ENCODE peak calls at places on chromosomes 11 and 22, in six cellular contexts. One of them, this sample, is unnamed. For H3K4me1, the result is how much of the 10 kb centered on the place peaks cover.

GRCh38 chr11:69154938-69155301 is 815 bp upstream of the SMIM38 start:
- DNase-seq in CD8-positive, alpha-beta T cell: no peak
- DNase-seq in aorta: no peak
- DNase-seq in fibroblast of lung: no peak
- DNase-seq in PC-3: no peak
- DNase-seq in GM23248: no peak
- DNase-seq in this sample: no peak

GRCh38 chr11:27293500-27294417 is 69.3 kb downstream of the CCDC34 start:
- DNase-seq in CD8-positive, alpha-beta T cell: no peak
- DNase-seq in aorta: no peak
- DNase-seq in fibroblast of lung: peak
- DNase-seq in GM23248: peak
- DNase-seq in PC-3: peak
- DNase-seq in this sample: no peak

GRCh38 chr11:79670846-79671245 is 230.0 kb upstream of the TENM4 start:
- DNase-seq in fibroblast of lung: no peak
- DNase-seq in GM23248: no peak
- DNase-seq in CD8-positive, alpha-beta T cell: no peak
- DNase-seq in PC-3: no peak
- DNase-seq in aorta: no peak
- DNase-seq in this sample: no peak

GRCh38 chr11:116244889-116245288 is 527.9 kb downstream of the BUD13 start:
- DNase-seq in CD8-positive, alpha-beta T cell: no peak
- DNase-seq in aorta: no peak
- DNase-seq in PC-3: no peak
- DNase-seq in GM23248: no peak
- DNase-seq in fibroblast of lung: no peak
- DNase-seq in this sample: no peak

GRCh38 chr11:112513417-112513816 is 252.8 kb upstream of the PLET1 start:
- DNase-seq in PC-3: no peak
- DNase-seq in CD8-positive, alpha-beta T cell: no peak
- DNase-seq in GM23248: no peak
- DNase-seq in fibroblast of lung: no peak
- DNase-seq in aorta: no peak
- DNase-seq in this sample: no peak

GRCh38 chr11:73358071-73358470 is 18.1 kb upstream of the RELT start:
- DNase-seq in fibroblast of lung: peak
- DNase-seq in PC-3: no peak
- DNase-seq in aorta: no peak
- DNase-seq in CD8-positive, alpha-beta T cell: no peak
- DNase-seq in GM23248: peak
- DNase-seq in this sample: no peak

GRCh38 chr11:19398772-19399542 is 158.2 kb upstream of the E2F8 start:
- DNase-seq in CD8-positive, alpha-beta T cell: no peak
- DNase-seq in PC-3: peak
- DNase-seq in aorta: no peak
- DNase-seq in GM23248: peak
- DNase-seq in fibroblast of lung: peak
- DNase-seq in this sample: no peak

GRCh38 chr11:19735512-19735911 is 22.9 kb downstream of the NAV2 start:
- DNase-seq in fibroblast of lung: peak
- DNase-seq in aorta: no peak
- DNase-seq in PC-3: no peak
- DNase-seq in GM23248: peak
- DNase-seq in CD8-positive, alpha-beta T cell: no peak
- DNase-seq in this sample: no peak

GRCh38 chr11:44608654-44609027 is 43.2 kb downstream of the CD82 start:
- DNase-seq in GM23248: no peak
- DNase-seq in fibroblast of lung: no peak
- DNase-seq in CD8-positive, alpha-beta T cell: no peak
- DNase-seq in PC-3: no peak
- DNase-seq in aorta: no peak
- DNase-seq in this sample: no peak

GRCh38 chr22:40021401-40022000 is 26.7 kb downstream of the FAM83F start:
- DNase-seq in fibroblast of lung: no peak
- DNase-seq in PC-3: no peak
- DNase-seq in aorta: peak
- DNase-seq in GM23248: no peak
- DNase-seq in CD8-positive, alpha-beta T cell: no peak
- DNase-seq in this sample: no peak

GRCh38 chr22:19086944-19087343 is 35.3 kb downstream of the DGCR2 start:
- DNase-seq in aorta: no peak
- DNase-seq in GM23248: peak
- DNase-seq in CD8-positive, alpha-beta T cell: no peak
- DNase-seq in fibroblast of lung: peak
- DNase-seq in PC-3: peak
- DNase-seq in this sample: no peak

GRCh38 chr22:32410459-32410858 is 1.6 kb downstream of the RTCB start:
- DNase-seq in fibroblast of lung: no peak
- DNase-seq in CD8-positive, alpha-beta T cell: no peak
- DNase-seq in aorta: no peak
- DNase-seq in PC-3: peak
- DNase-seq in GM23248: peak
- DNase-seq in this sample: no peak

GRCh38 chr11:122847437-122847836 is 9.1 kb downstream of the CRTAM start:
- DNase-seq in PC-3: no peak
- DNase-seq in fibroblast of lung: no peak
- DNase-seq in aorta: no peak
- DNase-seq in GM23248: no peak
- DNase-seq in CD8-positive, alpha-beta T cell: no peak
- DNase-seq in this sample: no peak

GRCh38 chr22:47042861-47043496 is 280.5 kb downstream of the TBC1D22A start:
- DNase-seq in CD8-positive, alpha-beta T cell: no peak
- DNase-seq in aorta: peak
- DNase-seq in fibroblast of lung: no peak
- DNase-seq in PC-3: no peak
- DNase-seq in GM23248: no peak
- DNase-seq in this sample: no peak

GRCh38 chr11:1486054-1486825 is at the start of gene MOB2:
- DNase-seq in fibroblast of lung: peak
- DNase-seq in CD8-positive, alpha-beta T cell: no peak
- DNase-seq in GM23248: no peak
- DNase-seq in PC-3: no peak
- DNase-seq in aorta: peak
- DNase-seq in this sample: peak

GRCh38 chr11:117832511-117832910 is 8.0 kb upstream of the FXYD2 start:
- DNase-seq in aorta: peak
- DNase-seq in CD8-positive, alpha-beta T cell: peak
- DNase-seq in PC-3: no peak
- DNase-seq in fibroblast of lung: no peak
- DNase-seq in GM23248: no peak
- DNase-seq in this sample: no peak

GRCh38 chr11:31521497-31522150 is 12.1 kb downstream of the ELP4 start:
- DNase-seq in CD8-positive, alpha-beta T cell: no peak
- DNase-seq in PC-3: no peak
- DNase-seq in GM23248: no peak
- DNase-seq in fibroblast of lung: no peak
- DNase-seq in aorta: no peak
- DNase-seq in this sample: no peak

GRCh38 chr22:30305906-30306628 is 16.8 kb upstream of the CASTOR1 start:
- DNase-seq in fibroblast of lung: no peak
- DNase-seq in GM23248: peak
- DNase-seq in CD8-positive, alpha-beta T cell: no peak
- DNase-seq in aorta: no peak
- DNase-seq in PC-3: no peak
- DNase-seq in this sample: no peak

GRCh38 chr22:44274918-44275665 is 37.7 kb downstream of the SHISAL1 start:
- DNase-seq in aorta: no peak
- DNase-seq in CD8-positive, alpha-beta T cell: no peak
- DNase-seq in fibroblast of lung: no peak
- DNase-seq in GM23248: no peak
- DNase-seq in PC-3: no peak
- DNase-seq in this sample: peak

GRCh38 chr11:104402812-104403521 is 239.0 kb upstream of the PDGFD start:
- DNase-seq in aorta: no peak
- DNase-seq in PC-3: no peak
- DNase-seq in fibroblast of lung: peak
- DNase-seq in CD8-positive, alpha-beta T cell: no peak
- DNase-seq in GM23248: no peak
- DNase-seq in this sample: no peak

GRCh38 chr22:33090836-33091235 is 32.7 kb upstream of the SYN3 start:
- DNase-seq in PC-3: no peak
- DNase-seq in CD8-positive, alpha-beta T cell: no peak
- DNase-seq in fibroblast of lung: no peak
- DNase-seq in aorta: no peak
- DNase-seq in GM23248: no peak
- DNase-seq in this sample: no peak

GRCh38 chr11:130520231-130520630 is 71.8 kb downstream of the ADAMTS15 start:
- DNase-seq in PC-3: no peak
- DNase-seq in GM23248: no peak
- DNase-seq in fibroblast of lung: no peak
- DNase-seq in aorta: no peak
- DNase-seq in CD8-positive, alpha-beta T cell: no peak
- DNase-seq in this sample: no peak
- H3K27ac ChIP-seq in PC-3: no peak
- H3K27ac ChIP-seq in GM23248: no peak
- H3K27ac ChIP-seq in fibroblast of lung: no peak
- H3K27ac ChIP-seq in aorta: no peak
- H3K27ac ChIP-seq in CD8-positive, alpha-beta T cell: no peak
- H3K27ac ChIP-seq in this sample: no peak

DNA sequence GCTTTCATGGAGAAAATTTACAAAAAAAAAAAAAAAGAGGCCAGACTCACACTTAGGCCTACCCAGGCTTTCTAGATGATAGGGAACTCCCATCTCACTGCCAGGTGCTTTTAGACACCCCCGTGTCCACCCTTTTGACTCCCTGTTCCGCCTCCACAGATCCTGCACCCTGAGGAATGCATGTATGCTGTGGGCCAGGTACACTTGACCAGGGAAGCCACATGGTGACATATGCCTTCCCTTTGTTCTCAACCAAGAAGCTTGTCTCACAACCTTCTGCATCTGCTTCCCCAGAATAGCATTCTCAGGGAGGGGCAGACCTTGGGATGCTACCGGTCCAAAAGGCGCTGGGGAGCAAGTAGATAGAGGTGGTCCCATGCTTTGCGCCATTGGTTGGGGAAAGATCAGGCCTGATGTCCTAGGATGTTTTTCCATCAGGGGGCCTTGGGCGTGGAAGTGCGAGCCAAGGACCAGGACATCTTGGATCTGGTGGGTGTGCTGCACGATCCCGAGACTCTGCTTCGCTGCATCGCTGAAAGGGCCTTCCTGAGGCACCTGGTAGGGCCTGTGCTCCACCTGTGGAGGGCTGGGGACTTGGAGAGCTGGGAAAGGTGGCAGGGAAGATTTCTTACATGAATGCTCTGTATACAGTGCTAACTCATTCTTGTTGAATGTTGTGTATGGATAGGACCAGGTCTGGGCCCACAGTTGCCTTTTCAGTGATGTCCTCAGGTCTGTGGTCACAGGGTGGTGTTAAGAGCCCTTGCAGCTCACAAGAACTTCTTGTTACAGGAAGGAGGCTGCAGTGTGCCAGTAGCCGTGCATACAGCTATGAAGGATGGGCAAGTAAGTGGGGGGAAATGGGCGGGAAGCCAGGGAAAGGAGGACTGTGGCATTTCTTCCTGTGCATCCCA is 7.5 kb downstream of the HMBS start:
- DNase-seq in PC-3: no peak
- DNase-seq in GM23248: peak
- DNase-seq in CD8-positive, alpha-beta T cell: no peak
- DNase-seq in fibroblast of lung: no peak
- DNase-seq in aorta: no peak
- DNase-seq in this sample: no peak
- H3K4me3 ChIP-seq in PC-3: peak
- H3K4me3 ChIP-seq in GM23248: peak
- H3K4me3 ChIP-seq in CD8-positive, alpha-beta T cell: no peak
- H3K4me3 ChIP-seq in fibroblast of lung: peak
- H3K4me3 ChIP-seq in aorta: no peak
- H3K4me3 ChIP-seq in this sample: no peak

GRCh38 chr11:59221438-59221837 is 8.7 kb upstream of the MPEG1 start:
- DNase-seq in fibroblast of lung: peak
- DNase-seq in GM23248: peak
- DNase-seq in PC-3: peak
- DNase-seq in aorta: no peak
- DNase-seq in CD8-positive, alpha-beta T cell: no peak
- DNase-seq in this sample: no peak
- H3K4me1 ChIP-seq in fibroblast of lung: under half
- H3K4me1 ChIP-seq in GM23248: under half
- H3K4me1 ChIP-seq in PC-3: under half
- H3K4me1 ChIP-seq in aorta: under half
- H3K4me1 ChIP-seq in CD8-positive, alpha-beta T cell: under half
- H3K4me1 ChIP-seq in this sample: under half

DNA sequence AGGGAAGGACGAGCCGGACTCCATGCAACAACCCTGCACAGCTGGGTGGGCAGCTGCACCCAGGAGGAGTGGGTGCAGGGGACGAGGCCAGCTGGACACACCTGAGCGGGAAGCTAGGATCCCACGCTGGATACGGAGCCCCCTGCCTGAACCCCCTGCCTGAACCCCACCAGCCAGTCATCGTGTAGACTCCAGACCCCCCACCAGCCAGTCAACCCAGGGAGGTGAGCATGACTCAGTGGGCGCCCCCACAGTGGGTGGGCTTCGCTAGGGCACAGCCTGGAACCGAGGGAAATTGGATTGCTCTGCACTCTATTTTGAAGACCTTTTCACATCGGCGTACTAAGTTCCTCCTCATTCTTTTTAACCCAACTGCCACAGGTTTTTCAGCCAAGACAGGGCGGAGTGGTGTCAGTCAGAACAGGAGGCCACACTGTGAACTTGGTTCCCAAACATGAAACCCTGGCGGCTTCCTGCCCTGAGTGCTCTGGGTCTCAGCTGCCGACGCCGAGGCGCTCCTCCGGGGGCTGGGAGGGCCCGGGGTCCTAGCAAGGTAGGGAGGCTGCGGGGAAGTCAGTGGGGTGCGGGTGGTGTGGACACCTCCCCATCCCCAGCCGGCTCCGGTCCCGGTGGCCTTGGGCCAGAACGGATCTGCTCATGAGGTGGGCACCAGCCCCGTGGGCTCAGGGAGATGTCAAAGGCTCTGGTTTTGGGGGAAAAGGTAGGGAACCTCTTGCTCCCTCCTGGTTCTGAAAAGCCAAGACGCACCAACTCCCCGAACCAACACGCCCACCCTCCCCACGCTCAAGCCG is 57.0 kb downstream of the BRD1 start:
- DNase-seq in fibroblast of lung: no peak
- DNase-seq in GM23248: no peak
- DNase-seq in aorta: peak
- DNase-seq in CD8-positive, alpha-beta T cell: no peak
- DNase-seq in PC-3: no peak
- DNase-seq in this sample: peak
- H3K27ac ChIP-seq in fibroblast of lung: no peak
- H3K27ac ChIP-seq in GM23248: no peak
- H3K27ac ChIP-seq in aorta: no peak
- H3K27ac ChIP-seq in CD8-positive, alpha-beta T cell: no peak
- H3K27ac ChIP-seq in PC-3: no peak
- H3K27ac ChIP-seq in this sample: no peak